ENCODE peak calls at places on chromosomes 5 and 9, in ten cellular contexts. One of them, this sample, is unnamed.

GRCh38 chr5:138964547-138965174 is 89.5 kb upstream of the LRRTM2 start:
- DNase-seq in OCI-LY7: no peak
- DNase-seq in H9: no peak
- DNase-seq in CD4-positive, alpha-beta memory T cell: no peak
- DNase-seq in epithelial cell of prostate: no peak
- DNase-seq in Panc1: no peak
- DNase-seq in RWPE1: no peak
- DNase-seq in A549: no peak
- DNase-seq in upper lobe of right lung: no peak
- DNase-seq in Karpas-422: no peak
- DNase-seq in this sample: no peak

GRCh38 chr9:114694146-114694545 is 12.2 kb upstream of the TEX48 start:
- DNase-seq in OCI-LY7: no peak
- DNase-seq in H9: no peak
- DNase-seq in CD4-positive, alpha-beta memory T cell: no peak
- DNase-seq in epithelial cell of prostate: no peak
- DNase-seq in Panc1: no peak
- DNase-seq in RWPE1: no peak
- DNase-seq in A549: no peak
- DNase-seq in upper lobe of right lung: no peak
- DNase-seq in Karpas-422: no peak
- DNase-seq in this sample: no peak

GRCh38 chr5:32099486-32100035 is 74.6 kb downstream of the GOLPH3 start:
- DNase-seq in OCI-LY7: no peak
- DNase-seq in H9: no peak
- DNase-seq in CD4-positive, alpha-beta memory T cell: no peak
- DNase-seq in epithelial cell of prostate: no peak
- DNase-seq in Panc1: no peak
- DNase-seq in RWPE1: no peak
- DNase-seq in A549: no peak
- DNase-seq in upper lobe of right lung: no peak
- DNase-seq in Karpas-422: no peak
- DNase-seq in this sample: no peak

GRCh38 chr9:26870292-26870691 is 22.3 kb downstream of the CAAP1 start:
- DNase-seq in OCI-LY7: no peak
- DNase-seq in H9: no peak
- DNase-seq in CD4-positive, alpha-beta memory T cell: no peak
- DNase-seq in epithelial cell of prostate: peak; percentile 18
- DNase-seq in Panc1: no peak
- DNase-seq in RWPE1: no peak
- DNase-seq in A549: peak; percentile 12
- DNase-seq in upper lobe of right lung: no peak
- DNase-seq in Karpas-422: no peak
- DNase-seq in this sample: no peak

GRCh38 chr5:149203896-149204544 is 62.7 kb downstream of the ABLIM3 start:
- DNase-seq in OCI-LY7: no peak
- DNase-seq in H9: no peak
- DNase-seq in CD4-positive, alpha-beta memory T cell: no peak
- DNase-seq in epithelial cell of prostate: peak; percentile 18
- DNase-seq in Panc1: no peak
- DNase-seq in RWPE1: peak; percentile 42
- DNase-seq in A549: no peak
- DNase-seq in upper lobe of right lung: no peak
- DNase-seq in Karpas-422: no peak
- DNase-seq in this sample: no peak

GRCh38 chr5:73298251-73299016 is 125.4 kb downstream of the TMEM174 start:
- DNase-seq in OCI-LY7: no peak
- DNase-seq in H9: no peak
- DNase-seq in CD4-positive, alpha-beta memory T cell: no peak
- DNase-seq in epithelial cell of prostate: no peak
- DNase-seq in Panc1: no peak
- DNase-seq in RWPE1: no peak
- DNase-seq in A549: no peak
- DNase-seq in upper lobe of right lung: no peak
- DNase-seq in Karpas-422: no peak
- DNase-seq in this sample: no peak

GRCh38 chr5:143470120-143470519 is 66.6 kb upstream of the NR3C1 start:
- DNase-seq in OCI-LY7: no peak
- DNase-seq in H9: no peak
- DNase-seq in CD4-positive, alpha-beta memory T cell: no peak
- DNase-seq in epithelial cell of prostate: no peak
- DNase-seq in Panc1: no peak
- DNase-seq in RWPE1: no peak
- DNase-seq in A549: no peak
- DNase-seq in upper lobe of right lung: no peak
- DNase-seq in Karpas-422: no peak
- DNase-seq in this sample: no peak

GRCh38 chr9:82645591-82645990 is 417.4 kb downstream of the RASEF start:
- DNase-seq in OCI-LY7: no peak
- DNase-seq in H9: no peak
- DNase-seq in CD4-positive, alpha-beta memory T cell: no peak
- DNase-seq in epithelial cell of prostate: no peak
- DNase-seq in Panc1: no peak
- DNase-seq in RWPE1: peak; percentile 10
- DNase-seq in A549: no peak
- DNase-seq in upper lobe of right lung: no peak
- DNase-seq in Karpas-422: no peak
- DNase-seq in this sample: no peak

GRCh38 chr9:20119566-20119965 is 330.7 kb upstream of the SLC24A2 start:
- DNase-seq in OCI-LY7: no peak
- DNase-seq in H9: no peak
- DNase-seq in CD4-positive, alpha-beta memory T cell: no peak
- DNase-seq in epithelial cell of prostate: no peak
- DNase-seq in Panc1: no peak
- DNase-seq in RWPE1: no peak
- DNase-seq in A549: no peak
- DNase-seq in upper lobe of right lung: no peak
- DNase-seq in Karpas-422: no peak
- DNase-seq in this sample: no peak
- H3K27ac ChIP-seq in OCI-LY7: no peak overlapping the region
- H3K27ac ChIP-seq in H9: no peak overlapping the region
- H3K27ac ChIP-seq in CD4-positive, alpha-beta memory T cell: no peak overlapping the region
- H3K27ac ChIP-seq in epithelial cell of prostate: no peak overlapping the region
- H3K27ac ChIP-seq in Panc1: no peak overlapping the region
- H3K27ac ChIP-seq in RWPE1: no peak overlapping the region
- H3K27ac ChIP-seq in A549: no peak overlapping the region
- H3K27ac ChIP-seq in upper lobe of right lung: no peak overlapping the region
- H3K27ac ChIP-seq in Karpas-422: no peak overlapping the region
- H3K27ac ChIP-seq in this sample: no peak overlapping the region

GRCh38 chr5:135158315-135158697 is 124.3 kb upstream of the PITX1 start:
- DNase-seq in OCI-LY7: no peak
- DNase-seq in H9: no peak
- DNase-seq in CD4-positive, alpha-beta memory T cell: no peak
- DNase-seq in epithelial cell of prostate: no peak
- DNase-seq in Panc1: no peak
- DNase-seq in RWPE1: no peak
- DNase-seq in A549: no peak
- DNase-seq in upper lobe of right lung: no peak
- DNase-seq in Karpas-422: no peak
- DNase-seq in this sample: no peak

GRCh38 chr5:135157421-135158314 is 123.6 kb upstream of the PITX1 start:
- DNase-seq in OCI-LY7: no peak
- DNase-seq in H9: no peak
- DNase-seq in CD4-positive, alpha-beta memory T cell: no peak
- DNase-seq in epithelial cell of prostate: peak; percentile 69
- DNase-seq in Panc1: no peak
- DNase-seq in RWPE1: no peak
- DNase-seq in A549: no peak
- DNase-seq in upper lobe of right lung: no peak
- DNase-seq in Karpas-422: no peak
- DNase-seq in this sample: no peak

GRCh38 chr5:135155616-135156214 is 121.7 kb upstream of the PITX1 start:
- DNase-seq in OCI-LY7: no peak
- DNase-seq in H9: no peak
- DNase-seq in CD4-positive, alpha-beta memory T cell: no peak
- DNase-seq in epithelial cell of prostate: no peak
- DNase-seq in Panc1: no peak
- DNase-seq in RWPE1: no peak
- DNase-seq in A549: no peak
- DNase-seq in upper lobe of right lung: no peak
- DNase-seq in Karpas-422: no peak
- DNase-seq in this sample: no peak

GRCh38 chr5:135156337-135156714 is 122.3 kb upstream of the PITX1 start:
- DNase-seq in OCI-LY7: no peak
- DNase-seq in H9: no peak
- DNase-seq in CD4-positive, alpha-beta memory T cell: no peak
- DNase-seq in epithelial cell of prostate: no peak
- DNase-seq in Panc1: no peak
- DNase-seq in RWPE1: no peak
- DNase-seq in A549: no peak
- DNase-seq in upper lobe of right lung: no peak
- DNase-seq in Karpas-422: no peak
- DNase-seq in this sample: no peak

GRCh38 chr5:135156715-135157404 is 122.8 kb upstream of the PITX1 start:
- DNase-seq in OCI-LY7: no peak
- DNase-seq in H9: no peak
- DNase-seq in CD4-positive, alpha-beta memory T cell: no peak
- DNase-seq in epithelial cell of prostate: peak; percentile 99
- DNase-seq in Panc1: no peak
- DNase-seq in RWPE1: peak; percentile 91
- DNase-seq in A549: no peak
- DNase-seq in upper lobe of right lung: no peak
- DNase-seq in Karpas-422: no peak
- DNase-seq in this sample: no peak
- H3K27ac ChIP-seq in OCI-LY7: no peak overlapping the region
- H3K27ac ChIP-seq in H9: no peak overlapping the region
- H3K27ac ChIP-seq in CD4-positive, alpha-beta memory T cell: no peak overlapping the region
- H3K27ac ChIP-seq in epithelial cell of prostate: peak overlapping the region; percentile 96
- H3K27ac ChIP-seq in Panc1: no peak overlapping the region
- H3K27ac ChIP-seq in RWPE1: peak overlapping the region; percentile 90
- H3K27ac ChIP-seq in A549: no peak overlapping the region
- H3K27ac ChIP-seq in upper lobe of right lung: no peak overlapping the region
- H3K27ac ChIP-seq in Karpas-422: no peak overlapping the region
- H3K27ac ChIP-seq in this sample: no peak overlapping the region

GRCh38 chr5:141875795-141876627 is 2.2 kb downstream of the PCDH1 start:
- DNase-seq in OCI-LY7: no peak
- DNase-seq in H9: peak; percentile 65
- DNase-seq in CD4-positive, alpha-beta memory T cell: no peak
- DNase-seq in epithelial cell of prostate: no peak
- DNase-seq in Panc1: no peak
- DNase-seq in RWPE1: peak; percentile 56
- DNase-seq in A549: no peak
- DNase-seq in upper lobe of right lung: peak; percentile 84
- DNase-seq in Karpas-422: no peak
- DNase-seq in this sample: no peak

GRCh38 chr5:141876628-141877477 is 1.4 kb downstream of the PCDH1 start:
- DNase-seq in OCI-LY7: no peak
- DNase-seq in H9: no peak
- DNase-seq in CD4-positive, alpha-beta memory T cell: no peak
- DNase-seq in epithelial cell of prostate: no peak
- DNase-seq in Panc1: no peak
- DNase-seq in RWPE1: peak; percentile 47
- DNase-seq in A549: no peak
- DNase-seq in upper lobe of right lung: peak; percentile 87
- DNase-seq in Karpas-422: no peak
- DNase-seq in this sample: no peak

GRCh38 chr5:141878186-141878770 is at the start of gene PCDH1:
- DNase-seq in OCI-LY7: no peak
- DNase-seq in H9: no peak
- DNase-seq in CD4-positive, alpha-beta memory T cell: peak; percentile 35
- DNase-seq in epithelial cell of prostate: no peak
- DNase-seq in Panc1: no peak
- DNase-seq in RWPE1: peak; percentile 70
- DNase-seq in A549: no peak
- DNase-seq in upper lobe of right lung: peak; percentile 77
- DNase-seq in Karpas-422: no peak
- DNase-seq in this sample: peak; percentile 79

GRCh38 chr5:141878771-141879759 is 855 bp upstream of the PCDH1 start:
- DNase-seq in OCI-LY7: peak; percentile 89
- DNase-seq in H9: peak; percentile 88
- DNase-seq in CD4-positive, alpha-beta memory T cell: peak; percentile 88
- DNase-seq in epithelial cell of prostate: peak; percentile 75
- DNase-seq in Panc1: peak; percentile 86
- DNase-seq in RWPE1: peak; percentile 78
- DNase-seq in A549: peak; percentile 74
- DNase-seq in upper lobe of right lung: peak; percentile 89
- DNase-seq in Karpas-422: peak; percentile 96
- DNase-seq in this sample: peak; percentile 89

DNA sequence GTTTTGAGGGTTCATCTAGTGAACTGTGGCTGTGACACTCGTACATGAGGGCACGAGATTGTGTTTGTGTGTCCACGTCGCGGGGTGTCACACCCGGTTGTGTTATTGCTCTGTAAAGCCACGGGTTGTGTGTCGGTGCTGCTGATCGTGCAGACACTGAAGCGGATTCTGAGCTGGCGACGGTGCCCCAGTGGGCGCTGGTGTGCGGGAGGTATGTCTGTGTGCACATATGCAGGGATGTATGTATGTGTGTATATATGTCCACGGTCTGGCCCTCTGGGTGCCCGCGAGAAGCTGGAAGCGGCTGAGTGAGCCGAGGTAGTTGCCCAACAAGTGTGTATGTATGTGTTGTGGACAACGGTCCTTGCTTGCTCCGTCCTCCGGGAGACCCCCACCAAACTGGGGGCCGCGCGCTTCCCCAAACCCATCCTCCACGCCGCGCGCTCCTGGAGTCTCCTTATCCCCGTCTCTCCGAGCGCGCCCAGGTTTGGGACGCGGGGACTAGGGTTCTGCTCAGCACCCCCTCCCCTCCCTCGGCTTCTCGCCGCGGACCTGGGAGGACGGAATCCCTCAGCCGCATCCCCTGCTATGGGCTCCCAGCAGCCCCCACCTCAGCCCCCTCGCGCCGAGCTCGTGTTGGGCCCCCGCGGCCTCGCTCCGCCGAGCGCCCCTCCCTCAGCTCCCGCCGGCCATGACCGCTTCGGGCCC is 578 bp downstream of the PCDH1 start:
- DNase-seq in OCI-LY7: no peak
- DNase-seq in H9: no peak
- DNase-seq in CD4-positive, alpha-beta memory T cell: peak; percentile 18
- DNase-seq in epithelial cell of prostate: no peak
- DNase-seq in Panc1: no peak
- DNase-seq in RWPE1: peak; percentile 51
- DNase-seq in A549: no peak
- DNase-seq in upper lobe of right lung: peak; percentile 77
- DNase-seq in Karpas-422: no peak
- DNase-seq in this sample: no peak
- H3K27ac ChIP-seq in OCI-LY7: no peak overlapping the region
- H3K27ac ChIP-seq in H9: no peak overlapping the region
- H3K27ac ChIP-seq in CD4-positive, alpha-beta memory T cell: no peak overlapping the region
- H3K27ac ChIP-seq in epithelial cell of prostate: peak overlapping the region; percentile 79
- H3K27ac ChIP-seq in Panc1: no peak overlapping the region
- H3K27ac ChIP-seq in RWPE1: peak overlapping the region; percentile 67
- H3K27ac ChIP-seq in A549: peak overlapping the region; percentile 60
- H3K27ac ChIP-seq in upper lobe of right lung: peak overlapping the region; percentile 78
- H3K27ac ChIP-seq in Karpas-422: no peak overlapping the region
- H3K27ac ChIP-seq in this sample: peak overlapping the region; percentile 86

DNA sequence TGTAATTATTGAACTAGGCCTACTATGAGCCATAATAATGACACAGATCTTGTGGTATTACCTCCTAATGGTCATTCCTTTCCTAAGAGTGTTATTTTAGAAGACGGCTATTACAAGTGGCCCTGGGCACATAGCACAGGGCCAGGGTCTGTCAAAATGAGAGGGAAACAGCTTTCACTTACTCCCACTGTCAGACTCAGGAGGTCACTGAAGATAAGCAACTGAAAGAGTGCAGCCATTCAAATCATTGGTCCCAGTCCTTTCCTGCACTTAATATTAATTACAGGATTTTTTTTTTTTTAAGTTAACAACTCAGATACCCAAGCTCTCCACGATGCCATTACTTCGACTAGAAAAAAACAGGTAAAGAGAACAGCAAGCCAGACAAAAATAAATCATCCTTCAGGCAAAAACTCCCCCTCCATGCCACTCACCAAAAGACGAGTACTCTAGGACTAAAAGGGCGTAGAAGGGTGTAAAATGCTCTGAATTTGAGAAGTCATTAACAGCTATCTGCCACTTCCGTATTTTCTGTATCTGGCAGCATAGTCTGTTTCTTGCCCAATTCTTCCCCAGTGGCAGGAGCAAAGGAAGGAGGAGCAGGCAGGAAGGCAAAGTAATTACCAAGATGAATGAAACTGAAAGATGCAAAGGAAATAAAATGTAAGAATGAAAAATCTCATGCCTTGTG is 87.4 kb downstream of the ZNF608 start:
- DNase-seq in OCI-LY7: peak; percentile 29
- DNase-seq in H9: no peak
- DNase-seq in CD4-positive, alpha-beta memory T cell: no peak
- DNase-seq in epithelial cell of prostate: no peak
- DNase-seq in Panc1: no peak
- DNase-seq in RWPE1: no peak
- DNase-seq in A549: no peak
- DNase-seq in upper lobe of right lung: no peak
- DNase-seq in Karpas-422: peak; percentile 83
- DNase-seq in this sample: no peak
- H3K27ac ChIP-seq in OCI-LY7: peak overlapping the region; percentile 0
- H3K27ac ChIP-seq in H9: no peak overlapping the region
- H3K27ac ChIP-seq in CD4-positive, alpha-beta memory T cell: no peak overlapping the region
- H3K27ac ChIP-seq in epithelial cell of prostate: no peak overlapping the region
- H3K27ac ChIP-seq in Panc1: peak overlapping the region; percentile 100
- H3K27ac ChIP-seq in RWPE1: no peak overlapping the region
- H3K27ac ChIP-seq in A549: peak overlapping the region; percentile 87
- H3K27ac ChIP-seq in upper lobe of right lung: peak overlapping the region; percentile 33
- H3K27ac ChIP-seq in Karpas-422: peak overlapping the region; percentile 65
- H3K27ac ChIP-seq in this sample: no peak overlapping the region

This sample was measured in caudate nucleus.